ENCODE peak calls at places on chromosomes 7 and 10, in nine cellular contexts. One of them, this sample, is unnamed.

GRCh38 chr10:9670911-9671310 is 1346.8 kb upstream of the CELF2 start:
- DNase-seq in ascending aorta: no peak
- DNase-seq in thoracic aorta: no peak
- DNase-seq in ovary: no peak
- DNase-seq in choroid plexus epithelial cell: no peak
- DNase-seq in foreskin fibroblast: no peak
- DNase-seq in thyroid gland: no peak
- DNase-seq in PC-9: no peak
- DNase-seq in heart right ventricle: no peak
- DNase-seq in this sample: no peak

GRCh38 chr7:128406986-128407589 is 2.7 kb downstream of the IMPDH1 start:
- DNase-seq in foreskin fibroblast: no peak
- DNase-seq in thyroid gland: no peak
- DNase-seq in PC-9: no peak
- DNase-seq in choroid plexus epithelial cell: peak
- DNase-seq in ovary: no peak
- DNase-seq in heart right ventricle: no peak
- DNase-seq in ascending aorta: no peak
- DNase-seq in thoracic aorta: no peak
- DNase-seq in this sample: no peak

GRCh38 chr7:30224511-30225031 is 59.8 kb upstream of the ZNRF2 start:
- DNase-seq in thyroid gland: no peak
- DNase-seq in thoracic aorta: no peak
- DNase-seq in choroid plexus epithelial cell: peak
- DNase-seq in PC-9: peak
- DNase-seq in ascending aorta: no peak
- DNase-seq in heart right ventricle: no peak
- DNase-seq in ovary: no peak
- DNase-seq in foreskin fibroblast: peak
- DNase-seq in this sample: peak

GRCh38 chr10:45558406-45558805 is 114.2 kb downstream of the ZFAND4 start:
- DNase-seq in ascending aorta: no peak
- DNase-seq in foreskin fibroblast: no peak
- DNase-seq in thyroid gland: no peak
- DNase-seq in ovary: no peak
- DNase-seq in PC-9: no peak
- DNase-seq in thoracic aorta: no peak
- DNase-seq in heart right ventricle: no peak
- DNase-seq in choroid plexus epithelial cell: no peak
- DNase-seq in this sample: no peak

GRCh38 chr10:6766061-6766460 is 186.0 kb upstream of the PRKCQ start:
- DNase-seq in foreskin fibroblast: peak
- DNase-seq in ascending aorta: no peak
- DNase-seq in heart right ventricle: no peak
- DNase-seq in ovary: no peak
- DNase-seq in thyroid gland: no peak
- DNase-seq in choroid plexus epithelial cell: no peak
- DNase-seq in PC-9: no peak
- DNase-seq in thoracic aorta: no peak
- DNase-seq in this sample: peak

GRCh38 chr7:107815254-107815882 is 12.3 kb upstream of the SLC26A3 start:
- DNase-seq in thoracic aorta: no peak
- DNase-seq in choroid plexus epithelial cell: no peak
- DNase-seq in PC-9: no peak
- DNase-seq in ascending aorta: no peak
- DNase-seq in ovary: no peak
- DNase-seq in heart right ventricle: no peak
- DNase-seq in thyroid gland: no peak
- DNase-seq in foreskin fibroblast: no peak
- DNase-seq in this sample: peak

GRCh38 chr7:696426-697258 is 29.9 kb upstream of the DNAAF5 start:
- DNase-seq in ascending aorta: no peak
- DNase-seq in ovary: peak
- DNase-seq in thyroid gland: no peak
- DNase-seq in choroid plexus epithelial cell: no peak
- DNase-seq in PC-9: no peak
- DNase-seq in heart right ventricle: no peak
- DNase-seq in foreskin fibroblast: no peak
- DNase-seq in thoracic aorta: no peak
- DNase-seq in this sample: no peak

GRCh38 chr7:134333943-134334342 is 17.2 kb upstream of the SLC35B4 start:
- DNase-seq in heart right ventricle: no peak
- DNase-seq in ascending aorta: no peak
- DNase-seq in thyroid gland: no peak
- DNase-seq in foreskin fibroblast: no peak
- DNase-seq in choroid plexus epithelial cell: no peak
- DNase-seq in PC-9: no peak
- DNase-seq in thoracic aorta: no peak
- DNase-seq in ovary: no peak
- DNase-seq in this sample: no peak

GRCh38 chr7:24965831-24966708 is 13.9 kb downstream of the OSBPL3 start:
- DNase-seq in foreskin fibroblast: no peak
- DNase-seq in ovary: no peak
- DNase-seq in thoracic aorta: no peak
- DNase-seq in thyroid gland: peak
- DNase-seq in choroid plexus epithelial cell: peak
- DNase-seq in ascending aorta: no peak
- DNase-seq in heart right ventricle: no peak
- DNase-seq in PC-9: peak
- DNase-seq in this sample: no peak

GRCh38 chr10:58158806-58159205 is 108.9 kb downstream of the IPMK start:
- DNase-seq in thyroid gland: no peak
- DNase-seq in thoracic aorta: no peak
- DNase-seq in PC-9: no peak
- DNase-seq in choroid plexus epithelial cell: no peak
- DNase-seq in ovary: no peak
- DNase-seq in foreskin fibroblast: peak
- DNase-seq in heart right ventricle: no peak
- DNase-seq in ascending aorta: no peak
- DNase-seq in this sample: peak

DNA sequence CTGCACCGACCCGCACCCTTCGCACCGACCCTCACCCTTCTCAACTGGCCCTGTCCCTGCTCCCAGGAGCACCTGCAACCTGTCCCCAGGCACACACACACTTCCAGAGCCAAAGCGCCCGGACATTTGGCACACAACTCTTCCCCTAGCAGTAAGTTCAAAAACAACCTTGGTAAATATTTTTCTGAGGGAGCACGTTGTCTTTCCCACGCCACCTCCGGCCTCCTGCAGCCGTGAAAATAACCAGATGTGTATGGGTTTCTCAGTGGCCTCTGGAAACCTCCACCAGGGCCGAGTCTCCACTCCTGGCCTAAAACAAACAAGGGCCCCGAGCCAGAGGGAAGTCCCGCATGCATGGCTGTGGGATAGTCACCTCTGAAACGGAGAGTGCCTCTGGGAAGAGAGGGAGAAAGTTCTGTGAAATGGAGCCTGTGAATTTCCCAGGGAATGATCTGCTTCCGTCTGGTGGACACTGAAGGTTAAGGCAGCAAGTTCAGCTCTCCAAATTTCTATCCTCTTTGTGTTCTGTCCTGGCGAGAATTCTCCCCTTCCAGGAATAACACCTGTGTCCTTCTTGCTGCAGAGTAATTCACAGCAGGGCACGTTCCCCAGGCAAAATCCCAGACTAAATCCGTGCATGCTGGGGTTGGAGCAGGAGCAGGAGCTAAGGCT is 15.8 kb downstream of the PODXL start:
- DNase-seq in ascending aorta: no peak
- DNase-seq in thyroid gland: peak
- DNase-seq in heart right ventricle: no peak
- DNase-seq in foreskin fibroblast: no peak
- DNase-seq in ovary: peak
- DNase-seq in thoracic aorta: no peak
- DNase-seq in choroid plexus epithelial cell: peak
- DNase-seq in PC-9: no peak
- DNase-seq in this sample: no peak
- TF ChIP-seq CTCF in ascending aorta: no peak
- TF ChIP-seq CTCF in thyroid gland: no peak
- TF ChIP-seq CTCF in heart right ventricle: peak
- TF ChIP-seq CTCF in foreskin fibroblast: no peak
- TF ChIP-seq CTCF in ovary: no peak
- TF ChIP-seq CTCF in thoracic aorta: no peak
- TF ChIP-seq CTCF in choroid plexus epithelial cell: peak
- TF ChIP-seq CTCF in PC-9: no peak
- TF ChIP-seq CTCF in this sample: no peak

GRCh38 chr7:77413128-77413527 is 3.0 kb downstream of the GSAP start:
- DNase-seq in thyroid gland: no peak
- DNase-seq in PC-9: no peak
- DNase-seq in ovary: no peak
- DNase-seq in heart right ventricle: no peak
- DNase-seq in ascending aorta: no peak
- DNase-seq in choroid plexus epithelial cell: no peak
- DNase-seq in foreskin fibroblast: no peak
- DNase-seq in thoracic aorta: no peak
- DNase-seq in this sample: no peak

GRCh38 chr7:77407906-77408305 is 8.2 kb downstream of the GSAP start:
- DNase-seq in PC-9: no peak
- DNase-seq in heart right ventricle: no peak
- DNase-seq in thyroid gland: no peak
- DNase-seq in thoracic aorta: no peak
- DNase-seq in ascending aorta: no peak
- DNase-seq in foreskin fibroblast: no peak
- DNase-seq in choroid plexus epithelial cell: no peak
- DNase-seq in ovary: no peak
- DNase-seq in this sample: no peak

GRCh38 chr7:77406421-77406820 is 9.7 kb downstream of the GSAP start:
- DNase-seq in ovary: no peak
- DNase-seq in thoracic aorta: no peak
- DNase-seq in thyroid gland: no peak
- DNase-seq in ascending aorta: no peak
- DNase-seq in heart right ventricle: no peak
- DNase-seq in foreskin fibroblast: no peak
- DNase-seq in choroid plexus epithelial cell: no peak
- DNase-seq in PC-9: no peak
- DNase-seq in this sample: no peak

GRCh38 chr7:77409005-77409738 is 7.0 kb downstream of the GSAP start:
- DNase-seq in PC-9: peak
- DNase-seq in thoracic aorta: no peak
- DNase-seq in thyroid gland: no peak
- DNase-seq in ascending aorta: no peak
- DNase-seq in choroid plexus epithelial cell: peak
- DNase-seq in ovary: no peak
- DNase-seq in heart right ventricle: no peak
- DNase-seq in foreskin fibroblast: no peak
- DNase-seq in this sample: peak

DNA sequence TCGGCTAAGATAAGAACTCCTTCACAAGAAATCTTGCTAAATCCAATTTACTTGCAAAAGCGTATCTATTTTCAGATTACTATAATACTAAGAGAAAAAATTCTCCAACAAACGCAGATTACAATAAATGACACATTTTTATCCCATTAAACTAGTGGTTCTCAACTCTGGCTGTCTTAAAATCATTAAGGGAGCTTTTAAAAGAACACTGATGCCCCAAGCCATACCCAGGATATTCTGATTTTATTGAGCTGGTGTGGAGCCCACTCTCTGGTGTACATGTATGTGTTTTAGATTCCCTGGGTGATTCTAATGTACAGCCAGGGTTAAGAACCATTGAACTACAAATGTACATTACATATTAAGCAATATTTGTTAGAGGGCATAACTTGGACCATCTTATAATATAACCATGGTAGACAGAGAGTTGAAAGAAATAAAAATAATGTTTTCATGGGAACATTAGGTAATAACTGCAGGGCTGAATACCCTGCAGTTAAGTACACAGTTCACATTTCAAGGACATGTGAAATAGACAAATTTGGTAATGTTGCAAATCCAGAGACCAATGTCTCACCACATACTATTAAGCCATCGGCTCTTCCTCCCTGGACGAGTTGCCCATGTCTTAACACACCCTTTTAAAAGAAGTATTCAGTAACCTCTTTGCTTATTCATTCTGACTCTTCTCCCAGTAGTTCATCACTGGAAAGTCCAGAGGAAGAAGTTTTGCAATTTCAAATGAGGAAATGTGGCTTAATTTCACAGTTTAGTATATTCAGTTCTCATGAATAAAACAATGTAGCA is 6.2 kb downstream of the GSAP start:
- DNase-seq in ovary: no peak
- DNase-seq in PC-9: peak
- DNase-seq in choroid plexus epithelial cell: peak
- DNase-seq in ascending aorta: no peak
- DNase-seq in thyroid gland: no peak
- DNase-seq in heart right ventricle: no peak
- DNase-seq in thoracic aorta: no peak
- DNase-seq in foreskin fibroblast: peak
- DNase-seq in this sample: peak
- H3K4me3 ChIP-seq in ovary: no peak
- H3K4me3 ChIP-seq in PC-9: peak
- H3K4me3 ChIP-seq in choroid plexus epithelial cell: no peak
- H3K4me3 ChIP-seq in ascending aorta: no peak
- H3K4me3 ChIP-seq in thyroid gland: no peak
- H3K4me3 ChIP-seq in heart right ventricle: no peak
- H3K4me3 ChIP-seq in thoracic aorta: no peak
- H3K4me3 ChIP-seq in foreskin fibroblast: no peak
- H3K4me3 ChIP-seq in this sample: no peak

DNA sequence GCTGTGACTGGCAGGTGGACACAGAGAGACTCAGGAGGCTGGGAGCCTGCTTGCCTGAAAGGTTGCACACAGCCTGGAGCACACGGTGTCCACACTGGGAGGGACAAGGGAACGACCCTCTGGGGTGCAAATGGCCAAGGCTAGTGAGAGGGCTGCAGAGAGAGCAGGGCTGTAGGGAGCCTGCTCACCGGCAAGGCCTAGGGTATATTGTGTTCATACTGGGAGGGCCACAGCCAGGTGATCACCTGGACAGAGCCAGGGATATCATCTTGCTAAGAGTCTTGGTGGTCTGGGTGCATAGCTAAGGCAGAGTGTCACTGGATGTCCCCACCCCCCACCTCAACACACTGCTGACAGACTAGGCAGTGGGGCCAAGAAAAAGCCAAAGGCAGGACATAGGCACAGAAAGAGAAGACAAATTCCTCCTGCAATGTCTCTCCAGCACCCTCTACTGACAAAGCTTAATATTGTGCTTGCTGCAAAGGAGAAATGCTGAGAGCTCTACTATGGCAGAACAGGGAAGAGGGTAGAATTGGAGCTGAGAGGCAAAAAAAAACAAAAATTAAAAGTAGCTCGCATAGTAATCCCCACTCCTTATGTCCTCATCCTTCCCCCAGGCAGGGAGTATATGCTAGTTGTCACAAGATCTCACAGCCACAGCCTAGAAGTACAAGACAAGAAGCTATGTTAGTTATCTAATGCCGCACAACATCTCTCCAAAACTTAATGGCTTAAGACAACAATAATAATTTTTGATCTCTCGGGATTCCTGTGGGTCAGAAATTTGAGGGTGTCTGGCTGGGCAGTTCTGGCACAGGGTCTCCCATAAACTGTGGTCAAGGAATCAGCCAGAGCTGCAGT is 40.0 kb downstream of the CPVL start:
- DNase-seq in heart right ventricle: peak
- DNase-seq in thoracic aorta: no peak
- DNase-seq in choroid plexus epithelial cell: peak
- DNase-seq in PC-9: peak
- DNase-seq in ascending aorta: no peak
- DNase-seq in ovary: no peak
- DNase-seq in foreskin fibroblast: peak
- DNase-seq in thyroid gland: peak
- DNase-seq in this sample: peak
- TF ChIP-seq CTCF in heart right ventricle: peak
- TF ChIP-seq CTCF in thoracic aorta: peak
- TF ChIP-seq CTCF in choroid plexus epithelial cell: peak
- TF ChIP-seq CTCF in PC-9: peak
- TF ChIP-seq CTCF in ascending aorta: peak
- TF ChIP-seq CTCF in ovary: peak
- TF ChIP-seq CTCF in foreskin fibroblast: peak
- TF ChIP-seq CTCF in thyroid gland: peak
- TF ChIP-seq CTCF in this sample: peak

GRCh38 chr7:19097165-19097885 is 20.1 kb downstream of the TWIST1 start:
- DNase-seq in thoracic aorta: no peak
- DNase-seq in foreskin fibroblast: no peak
- DNase-seq in PC-9: no peak
- DNase-seq in ascending aorta: no peak
- DNase-seq in ovary: no peak
- DNase-seq in heart right ventricle: no peak
- DNase-seq in thyroid gland: no peak
- DNase-seq in choroid plexus epithelial cell: no peak
- DNase-seq in this sample: no peak
- H3K4me3 ChIP-seq in thoracic aorta: no peak
- H3K4me3 ChIP-seq in foreskin fibroblast: peak
- H3K4me3 ChIP-seq in PC-9: no peak
- H3K4me3 ChIP-seq in ascending aorta: no peak
- H3K4me3 ChIP-seq in ovary: no peak
- H3K4me3 ChIP-seq in heart right ventricle: no peak
- H3K4me3 ChIP-seq in thyroid gland: no peak
- H3K4me3 ChIP-seq in choroid plexus epithelial cell: no peak
- H3K4me3 ChIP-seq in this sample: no peak